ENCODE peak calls at places on chromosomes 1 and 21, in seven cellular contexts. One of them, this sample, is unnamed.

GRCh38 chr1:8858112-8858668 is 20.3 kb downstream of the ENO1 start:
- DNase-seq in GM12864: no peak
- DNase-seq in B cell: no peak
- DNase-seq in breast epithelium: no peak
- DNase-seq in tibial nerve: no peak
- DNase-seq in Peyer's patch: no peak
- DNase-seq in IMR-90: peak; percentile 88
- DNase-seq in this sample: no peak

GRCh38 chr1:213103377-213104306 is 52.6 kb downstream of the RPS6KC1 start:
- DNase-seq in Peyer's patch: no peak
- DNase-seq in tibial nerve: no peak
- DNase-seq in B cell: no peak
- DNase-seq in GM12864: no peak
- DNase-seq in IMR-90: no peak
- DNase-seq in breast epithelium: no peak
- DNase-seq in this sample: peak; percentile 14

GRCh38 chr1:61352845-61353435 is 270.6 kb downstream of the NFIA start:
- DNase-seq in tibial nerve: no peak
- DNase-seq in Peyer's patch: no peak
- DNase-seq in breast epithelium: no peak
- DNase-seq in IMR-90: no peak
- DNase-seq in GM12864: no peak
- DNase-seq in B cell: no peak
- DNase-seq in this sample: no peak

GRCh38 chr21:42784276-42784675 is 95.1 kb downstream of the WDR4 start:
- DNase-seq in Peyer's patch: no peak
- DNase-seq in IMR-90: no peak
- DNase-seq in breast epithelium: no peak
- DNase-seq in tibial nerve: no peak
- DNase-seq in B cell: no peak
- DNase-seq in GM12864: no peak
- DNase-seq in this sample: no peak

GRCh38 chr1:160032165-160032827 is 506 bp upstream of the PIGM start:
- DNase-seq in breast epithelium: no peak
- DNase-seq in B cell: no peak
- DNase-seq in Peyer's patch: no peak
- DNase-seq in tibial nerve: no peak
- DNase-seq in GM12864: no peak
- DNase-seq in IMR-90: no peak
- DNase-seq in this sample: peak; percentile 23

GRCh38 chr1:206930210-206930798 is 8.6 kb upstream of the FCMR start:
- DNase-seq in breast epithelium: no peak
- DNase-seq in IMR-90: no peak
- DNase-seq in GM12864: peak; percentile 93
- DNase-seq in Peyer's patch: peak; percentile 94
- DNase-seq in B cell: peak; percentile 83
- DNase-seq in tibial nerve: no peak
- DNase-seq in this sample: peak; percentile 85

GRCh38 chr1:209565759-209566678 is 17.5 kb upstream of the CAMK1G start:
- DNase-seq in Peyer's patch: peak; percentile 65
- DNase-seq in GM12864: peak; percentile 34
- DNase-seq in B cell: peak; percentile 63
- DNase-seq in IMR-90: peak; percentile 75
- DNase-seq in tibial nerve: peak; percentile 71
- DNase-seq in breast epithelium: peak; percentile 78
- DNase-seq in this sample: peak; percentile 70

GRCh38 chr1:229557214-229557850 is 1.2 kb downstream of the ABCB10 start:
- DNase-seq in Peyer's patch: no peak
- DNase-seq in GM12864: peak; percentile 47
- DNase-seq in B cell: no peak
- DNase-seq in tibial nerve: no peak
- DNase-seq in breast epithelium: no peak
- DNase-seq in IMR-90: peak; percentile 34
- DNase-seq in this sample: peak; percentile 47

GRCh38 chr1:182614796-182615451 is 10.7 kb upstream of the RGS16 start:
- DNase-seq in GM12864: no peak
- DNase-seq in breast epithelium: peak; percentile 72
- DNase-seq in Peyer's patch: peak; percentile 61
- DNase-seq in tibial nerve: peak; percentile 51
- DNase-seq in B cell: peak; percentile 64
- DNase-seq in IMR-90: peak; percentile 79
- DNase-seq in this sample: peak; percentile 69

GRCh38 chr1:26705788-26706237 is 10.0 kb downstream of the ARID1A start:
- DNase-seq in IMR-90: peak; percentile 92
- DNase-seq in GM12864: no peak
- DNase-seq in Peyer's patch: no peak
- DNase-seq in breast epithelium: no peak
- DNase-seq in tibial nerve: no peak
- DNase-seq in B cell: no peak
- DNase-seq in this sample: no peak

GRCh38 chr1:89888480-89889335 is 67.9 kb downstream of the LRRC8D start:
- DNase-seq in B cell: no peak
- DNase-seq in breast epithelium: no peak
- DNase-seq in Peyer's patch: no peak
- DNase-seq in GM12864: no peak
- DNase-seq in IMR-90: peak; percentile 29
- DNase-seq in tibial nerve: no peak
- DNase-seq in this sample: no peak

GRCh38 chr21:33428669-33429068 is 25.5 kb downstream of the IFNGR2 start:
- DNase-seq in B cell: no peak
- DNase-seq in breast epithelium: peak; percentile 64
- DNase-seq in IMR-90: no peak
- DNase-seq in Peyer's patch: no peak
- DNase-seq in GM12864: no peak
- DNase-seq in tibial nerve: no peak
- DNase-seq in this sample: no peak

GRCh38 chr1:67608661-67609571 is 76.1 kb upstream of the GADD45A start:
- DNase-seq in tibial nerve: no peak
- DNase-seq in B cell: no peak
- DNase-seq in breast epithelium: no peak
- DNase-seq in IMR-90: peak; percentile 12
- DNase-seq in Peyer's patch: no peak
- DNase-seq in GM12864: no peak
- DNase-seq in this sample: no peak

GRCh38 chr1:168179411-168180147 is 817 bp downstream of the TIPRL start:
- DNase-seq in Peyer's patch: no peak
- DNase-seq in tibial nerve: no peak
- DNase-seq in IMR-90: peak; percentile 25
- DNase-seq in breast epithelium: no peak
- DNase-seq in B cell: no peak
- DNase-seq in GM12864: no peak
- DNase-seq in this sample: peak; percentile 30

GRCh38 chr21:38619865-38620513 is 121.7 kb upstream of the ERG start:
- DNase-seq in breast epithelium: no peak
- DNase-seq in tibial nerve: no peak
- DNase-seq in Peyer's patch: no peak
- DNase-seq in IMR-90: no peak
- DNase-seq in B cell: no peak
- DNase-seq in GM12864: no peak
- DNase-seq in this sample: no peak

GRCh38 chr21:38793060-38793459 is 12.7 kb upstream of the ETS2 start:
- DNase-seq in tibial nerve: no peak
- DNase-seq in GM12864: no peak
- DNase-seq in B cell: no peak
- DNase-seq in Peyer's patch: no peak
- DNase-seq in breast epithelium: no peak
- DNase-seq in IMR-90: no peak
- DNase-seq in this sample: no peak

GRCh38 chr21:35792569-35792968 is 267.8 kb downstream of the SETD4 start:
- DNase-seq in B cell: no peak
- DNase-seq in IMR-90: no peak
- DNase-seq in tibial nerve: no peak
- DNase-seq in GM12864: no peak
- DNase-seq in breast epithelium: no peak
- DNase-seq in Peyer's patch: no peak
- DNase-seq in this sample: no peak

GRCh38 chr1:189125694-189126093 is 1352.0 kb downstream of the BRINP3 start:
- DNase-seq in IMR-90: no peak
- DNase-seq in tibial nerve: no peak
- DNase-seq in GM12864: no peak
- DNase-seq in breast epithelium: no peak
- DNase-seq in Peyer's patch: no peak
- DNase-seq in B cell: no peak
- DNase-seq in this sample: no peak

GRCh38 chr21:44312089-44312488 is 12.2 kb downstream of the PFKL start:
- DNase-seq in tibial nerve: no peak
- DNase-seq in Peyer's patch: no peak
- DNase-seq in GM12864: no peak
- DNase-seq in breast epithelium: no peak
- DNase-seq in IMR-90: no peak
- DNase-seq in B cell: no peak
- DNase-seq in this sample: no peak

GRCh38 chr1:80066060-80066459 is 1059.5 kb upstream of the ADGRL4 start:
- DNase-seq in breast epithelium: no peak
- DNase-seq in Peyer's patch: no peak
- DNase-seq in B cell: no peak
- DNase-seq in tibial nerve: no peak
- DNase-seq in GM12864: no peak
- DNase-seq in IMR-90: no peak
- DNase-seq in this sample: no peak

GRCh38 chr1:226903819-226904710 is 33.6 kb downstream of the PSEN2 start:
- DNase-seq in tibial nerve: no peak
- DNase-seq in GM12864: no peak
- DNase-seq in B cell: no peak
- DNase-seq in Peyer's patch: no peak
- DNase-seq in breast epithelium: no peak
- DNase-seq in IMR-90: peak; percentile 73
- DNase-seq in this sample: no peak

GRCh38 chr21:26833460-26833939 is 11.7 kb downstream of the ADAMTS1 start:
- DNase-seq in GM12864: no peak
- DNase-seq in Peyer's patch: no peak
- DNase-seq in IMR-90: no peak
- DNase-seq in B cell: no peak
- DNase-seq in tibial nerve: no peak
- DNase-seq in breast epithelium: no peak
- DNase-seq in this sample: no peak

GRCh38 chr21:26835027-26835713 is 10.0 kb downstream of the ADAMTS1 start:
- DNase-seq in IMR-90: peak; percentile 85
- DNase-seq in B cell: no peak
- DNase-seq in tibial nerve: no peak
- DNase-seq in breast epithelium: no peak
- DNase-seq in GM12864: no peak
- DNase-seq in Peyer's patch: no peak
- DNase-seq in this sample: no peak

GRCh38 chr21:26833011-26833410 is 12.2 kb downstream of the ADAMTS1 start:
- DNase-seq in breast epithelium: no peak
- DNase-seq in tibial nerve: no peak
- DNase-seq in Peyer's patch: no peak
- DNase-seq in IMR-90: no peak
- DNase-seq in B cell: no peak
- DNase-seq in GM12864: no peak
- DNase-seq in this sample: no peak

GRCh38 chr21:26835714-26836265 is 9.4 kb downstream of the ADAMTS1 start:
- DNase-seq in breast epithelium: no peak
- DNase-seq in Peyer's patch: no peak
- DNase-seq in GM12864: no peak
- DNase-seq in tibial nerve: no peak
- DNase-seq in B cell: no peak
- DNase-seq in IMR-90: no peak
- DNase-seq in this sample: no peak

DNA sequence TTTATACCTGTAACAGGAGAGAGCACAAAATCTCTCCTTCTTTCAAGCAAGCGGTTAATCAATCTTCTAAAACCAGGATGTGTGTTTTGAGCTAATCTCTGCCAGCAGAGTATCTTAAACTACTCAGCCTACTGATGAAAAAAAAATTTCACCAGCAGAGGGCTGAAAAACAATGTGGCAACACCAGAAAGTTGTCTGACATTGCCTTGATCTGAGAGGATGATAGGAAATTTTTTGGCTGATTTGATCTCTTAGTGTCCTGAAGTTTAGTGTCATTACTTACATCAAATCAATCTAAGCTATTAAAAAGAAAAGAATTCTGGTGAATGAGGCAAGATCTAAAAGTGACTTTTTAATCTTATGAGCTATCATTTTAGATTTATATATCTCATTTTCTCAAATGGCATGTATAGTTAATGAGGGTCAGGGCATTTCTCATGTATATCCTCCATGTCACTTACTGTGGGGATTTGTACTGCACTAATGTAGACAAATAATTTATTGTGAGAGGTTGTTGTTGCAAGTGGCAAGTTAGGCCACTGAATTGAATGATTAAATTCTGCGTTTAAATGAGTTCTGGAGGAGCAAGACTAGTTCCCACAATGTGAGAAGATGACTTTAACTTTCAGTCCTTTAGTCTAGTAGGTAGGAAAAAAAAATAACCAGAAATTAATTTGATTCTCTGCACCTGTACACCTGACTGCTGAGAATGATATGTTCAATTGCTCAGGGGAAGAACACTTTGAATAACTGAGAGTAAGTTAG is 10.8 kb downstream of the ADAMTS1 start:
- DNase-seq in IMR-90: peak; percentile 58
- DNase-seq in Peyer's patch: no peak
- DNase-seq in tibial nerve: no peak
- DNase-seq in GM12864: no peak
- DNase-seq in breast epithelium: no peak
- DNase-seq in B cell: no peak
- DNase-seq in this sample: no peak
- TF ChIP-seq CTCF in IMR-90: peak; percentile 38
- TF ChIP-seq CTCF in Peyer's patch: no peak
- TF ChIP-seq CTCF in tibial nerve: no peak
- TF ChIP-seq CTCF in GM12864: no peak
- TF ChIP-seq CTCF in breast epithelium: peak; percentile 9
- TF ChIP-seq CTCF in B cell: no peak
- TF ChIP-seq CTCF in this sample: no peak

GRCh38 chr1:235076504-235077162 is 52.0 kb downstream of the TOMM20 start:
- DNase-seq in B cell: no peak
- DNase-seq in tibial nerve: no peak
- DNase-seq in IMR-90: no peak
- DNase-seq in breast epithelium: no peak
- DNase-seq in GM12864: no peak
- DNase-seq in Peyer's patch: no peak
- DNase-seq in this sample: no peak
- TF ChIP-seq CTCF in B cell: no peak
- TF ChIP-seq CTCF in tibial nerve: no peak
- TF ChIP-seq CTCF in IMR-90: no peak
- TF ChIP-seq CTCF in breast epithelium: no peak
- TF ChIP-seq CTCF in GM12864: no peak
- TF ChIP-seq CTCF in Peyer's patch: no peak
- TF ChIP-seq CTCF in this sample: no peak

GRCh38 chr1:219317762-219318353 is 144.2 kb downstream of the LYPLAL1 start:
- DNase-seq in IMR-90: no peak
- DNase-seq in tibial nerve: no peak
- DNase-seq in B cell: no peak
- DNase-seq in Peyer's patch: no peak
- DNase-seq in GM12864: peak; percentile 10
- DNase-seq in breast epithelium: no peak
- DNase-seq in this sample: peak; percentile 22
- TF ChIP-seq CTCF in IMR-90: no peak
- TF ChIP-seq CTCF in tibial nerve: no peak
- TF ChIP-seq CTCF in B cell: peak; percentile 10
- TF ChIP-seq CTCF in Peyer's patch: no peak
- TF ChIP-seq CTCF in GM12864: peak; percentile 72
- TF ChIP-seq CTCF in breast epithelium: no peak
- TF ChIP-seq CTCF in this sample: peak; percentile 22

DNA sequence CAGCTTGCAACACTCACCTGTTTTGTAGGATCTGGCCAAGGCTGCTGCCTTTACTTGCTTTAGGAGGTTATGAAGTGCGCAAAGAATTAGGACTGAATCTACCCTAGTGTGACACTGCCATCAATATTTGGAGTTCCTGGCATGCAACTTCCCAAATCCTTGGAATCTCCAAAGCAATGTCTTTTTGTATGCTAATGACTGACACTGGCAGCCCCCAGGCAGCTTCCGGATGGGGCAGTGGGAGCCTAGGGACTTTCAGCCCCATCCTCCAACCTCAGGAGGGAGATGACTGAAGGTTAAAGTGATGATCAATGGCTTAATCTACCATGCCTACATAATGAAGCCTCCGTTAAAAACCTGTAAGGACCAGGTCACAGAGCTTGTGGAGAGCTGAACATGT is 5.5 kb downstream of the RCC2 start:
- DNase-seq in IMR-90: no peak
- DNase-seq in Peyer's patch: no peak
- DNase-seq in tibial nerve: no peak
- DNase-seq in GM12864: no peak
- DNase-seq in breast epithelium: no peak
- DNase-seq in B cell: no peak
- DNase-seq in this sample: no peak
- TF ChIP-seq CTCF in IMR-90: no peak
- TF ChIP-seq CTCF in Peyer's patch: no peak
- TF ChIP-seq CTCF in tibial nerve: no peak
- TF ChIP-seq CTCF in GM12864: no peak
- TF ChIP-seq CTCF in breast epithelium: no peak
- TF ChIP-seq CTCF in B cell: no peak
- TF ChIP-seq CTCF in this sample: no peak